ENCODE peak calls at places on chromosomes 11 and 22, in eight cellular contexts. One of them, this sample, is unnamed.
A peak's percentile ranks its signal among the peaks of the same experiment; 100 is the strongest.

GRCh38 chr11:116931206-116931953 is 94.0 kb upstream of the APOA1 start:
- DNase-seq in CD4-positive, alpha-beta T cell: peak; percentile 55
- DNase-seq in GM19239: no peak
- DNase-seq in smooth muscle cell of the brain vasculature: no peak
- DNase-seq in kidney glomerular epithelial cell: no peak
- DNase-seq in left lung: no peak
- DNase-seq in NCI-H146: no peak
- DNase-seq in left ventricle myocardium inferior: no peak
- DNase-seq in this sample: peak; percentile 38

GRCh38 chr11:271316-271715 is 6.9 kb upstream of the NLRP6 start:
- DNase-seq in CD4-positive, alpha-beta T cell: no peak
- DNase-seq in GM19239: no peak
- DNase-seq in smooth muscle cell of the brain vasculature: no peak
- DNase-seq in kidney glomerular epithelial cell: no peak
- DNase-seq in left lung: no peak
- DNase-seq in NCI-H146: no peak
- DNase-seq in left ventricle myocardium inferior: no peak
- DNase-seq in this sample: no peak

GRCh38 chr11:761526-762108 is 14.4 kb downstream of the TALDO1 start:
- DNase-seq in CD4-positive, alpha-beta T cell: no peak
- DNase-seq in GM19239: no peak
- DNase-seq in smooth muscle cell of the brain vasculature: no peak
- DNase-seq in kidney glomerular epithelial cell: no peak
- DNase-seq in left lung: no peak
- DNase-seq in NCI-H146: no peak
- DNase-seq in left ventricle myocardium inferior: no peak
- DNase-seq in this sample: no peak

GRCh38 chr11:68052137-68052873 is 13.5 kb downstream of the TCIRG1 start:
- DNase-seq in CD4-positive, alpha-beta T cell: no peak
- DNase-seq in GM19239: no peak
- DNase-seq in smooth muscle cell of the brain vasculature: no peak
- DNase-seq in kidney glomerular epithelial cell: no peak
- DNase-seq in left lung: no peak
- DNase-seq in NCI-H146: no peak
- DNase-seq in left ventricle myocardium inferior: no peak
- DNase-seq in this sample: no peak

GRCh38 chr11:24453129-24453723 is 43.6 kb upstream of the LUZP2 start:
- DNase-seq in CD4-positive, alpha-beta T cell: no peak
- DNase-seq in GM19239: no peak
- DNase-seq in smooth muscle cell of the brain vasculature: no peak
- DNase-seq in kidney glomerular epithelial cell: no peak
- DNase-seq in left lung: no peak
- DNase-seq in NCI-H146: no peak
- DNase-seq in left ventricle myocardium inferior: no peak
- DNase-seq in this sample: no peak

GRCh38 chr11:91755526-91755925 is 469.1 kb upstream of the FAT3 start:
- DNase-seq in CD4-positive, alpha-beta T cell: no peak
- DNase-seq in GM19239: no peak
- DNase-seq in smooth muscle cell of the brain vasculature: no peak
- DNase-seq in kidney glomerular epithelial cell: no peak
- DNase-seq in left lung: no peak
- DNase-seq in NCI-H146: no peak
- DNase-seq in left ventricle myocardium inferior: no peak
- DNase-seq in this sample: no peak

GRCh38 chr11:1854132-1854948 is 1.5 kb downstream of the LSP1 start:
- DNase-seq in CD4-positive, alpha-beta T cell: no peak
- DNase-seq in GM19239: peak; percentile 69
- DNase-seq in smooth muscle cell of the brain vasculature: no peak
- DNase-seq in kidney glomerular epithelial cell: no peak
- DNase-seq in left lung: peak; percentile 78
- DNase-seq in NCI-H146: no peak
- DNase-seq in left ventricle myocardium inferior: no peak
- DNase-seq in this sample: no peak

GRCh38 chr11:18721576-18722292 is 4.3 kb downstream of the IGSF22 start:
- DNase-seq in CD4-positive, alpha-beta T cell: peak; percentile 23
- DNase-seq in GM19239: peak; percentile 59
- DNase-seq in smooth muscle cell of the brain vasculature: no peak
- DNase-seq in kidney glomerular epithelial cell: no peak
- DNase-seq in left lung: no peak
- DNase-seq in NCI-H146: peak; percentile 54
- DNase-seq in left ventricle myocardium inferior: no peak
- DNase-seq in this sample: peak; percentile 26

GRCh38 chr11:130531061-130531460 is 82.6 kb downstream of the ADAMTS15 start:
- DNase-seq in CD4-positive, alpha-beta T cell: no peak
- DNase-seq in GM19239: no peak
- DNase-seq in smooth muscle cell of the brain vasculature: no peak
- DNase-seq in kidney glomerular epithelial cell: peak; percentile 95
- DNase-seq in left lung: no peak
- DNase-seq in NCI-H146: no peak
- DNase-seq in left ventricle myocardium inferior: no peak
- DNase-seq in this sample: no peak

GRCh38 chr11:12174145-12175143 is 64.1 kb downstream of the MICAL2 start:
- DNase-seq in CD4-positive, alpha-beta T cell: no peak
- DNase-seq in GM19239: no peak
- DNase-seq in smooth muscle cell of the brain vasculature: no peak
- DNase-seq in kidney glomerular epithelial cell: no peak
- DNase-seq in left lung: no peak
- DNase-seq in NCI-H146: no peak
- DNase-seq in left ventricle myocardium inferior: no peak
- DNase-seq in this sample: no peak

GRCh38 chr11:78230161-78230877 is 41.6 kb downstream of the USP35 start:
- DNase-seq in CD4-positive, alpha-beta T cell: no peak
- DNase-seq in GM19239: no peak
- DNase-seq in smooth muscle cell of the brain vasculature: no peak
- DNase-seq in kidney glomerular epithelial cell: no peak
- DNase-seq in left lung: no peak
- DNase-seq in NCI-H146: peak; percentile 45
- DNase-seq in left ventricle myocardium inferior: no peak
- DNase-seq in this sample: no peak

GRCh38 chr11:61701298-61701993 is 21.3 kb downstream of the DAGLA start:
- DNase-seq in CD4-positive, alpha-beta T cell: no peak
- DNase-seq in GM19239: no peak
- DNase-seq in smooth muscle cell of the brain vasculature: no peak
- DNase-seq in kidney glomerular epithelial cell: no peak
- DNase-seq in left lung: no peak
- DNase-seq in NCI-H146: peak; percentile 59
- DNase-seq in left ventricle myocardium inferior: no peak
- DNase-seq in this sample: no peak

GRCh38 chr11:100930185-100930778 is 199.3 kb downstream of the PGR start:
- DNase-seq in CD4-positive, alpha-beta T cell: no peak
- DNase-seq in GM19239: no peak
- DNase-seq in smooth muscle cell of the brain vasculature: peak; percentile 58
- DNase-seq in kidney glomerular epithelial cell: peak; percentile 70
- DNase-seq in left lung: no peak
- DNase-seq in NCI-H146: peak; percentile 43
- DNase-seq in left ventricle myocardium inferior: no peak
- DNase-seq in this sample: no peak

GRCh38 chr22:37639070-37639760 is at the start of gene SH3BP1:
- DNase-seq in CD4-positive, alpha-beta T cell: peak; percentile 41
- DNase-seq in GM19239: no peak
- DNase-seq in smooth muscle cell of the brain vasculature: no peak
- DNase-seq in kidney glomerular epithelial cell: no peak
- DNase-seq in left lung: peak; percentile 92
- DNase-seq in NCI-H146: peak; percentile 58
- DNase-seq in left ventricle myocardium inferior: peak; percentile 68
- DNase-seq in this sample: peak; percentile 18

GRCh38 chr22:17903564-17904295 is 120.6 kb downstream of the MICAL3 start:
- DNase-seq in CD4-positive, alpha-beta T cell: no peak
- DNase-seq in GM19239: no peak
- DNase-seq in smooth muscle cell of the brain vasculature: no peak
- DNase-seq in kidney glomerular epithelial cell: no peak
- DNase-seq in left lung: peak; percentile 51
- DNase-seq in NCI-H146: peak; percentile 50
- DNase-seq in left ventricle myocardium inferior: peak; percentile 40
- DNase-seq in this sample: no peak

GRCh38 chr11:129894281-129895125 is 875 bp downstream of the NFRKB start:
- DNase-seq in CD4-positive, alpha-beta T cell: no peak
- DNase-seq in GM19239: peak; percentile 25
- DNase-seq in smooth muscle cell of the brain vasculature: no peak
- DNase-seq in kidney glomerular epithelial cell: peak; percentile 25
- DNase-seq in left lung: no peak
- DNase-seq in NCI-H146: no peak
- DNase-seq in left ventricle myocardium inferior: no peak
- DNase-seq in this sample: no peak

GRCh38 chr22:46323126-46323525 is 12.4 kb upstream of the TRMU start:
- DNase-seq in CD4-positive, alpha-beta T cell: no peak
- DNase-seq in GM19239: no peak
- DNase-seq in smooth muscle cell of the brain vasculature: no peak
- DNase-seq in kidney glomerular epithelial cell: no peak
- DNase-seq in left lung: no peak
- DNase-seq in NCI-H146: no peak
- DNase-seq in left ventricle myocardium inferior: no peak
- DNase-seq in this sample: no peak

GRCh38 chr11:285894-286220 is 3.1 kb upstream of the PGGHG start:
- DNase-seq in CD4-positive, alpha-beta T cell: no peak
- DNase-seq in GM19239: peak; percentile 10
- DNase-seq in smooth muscle cell of the brain vasculature: no peak
- DNase-seq in kidney glomerular epithelial cell: no peak
- DNase-seq in left lung: peak; percentile 34
- DNase-seq in NCI-H146: no peak
- DNase-seq in left ventricle myocardium inferior: no peak
- DNase-seq in this sample: no peak

GRCh38 chr22:42288791-42289190 is 18.3 kb upstream of the TCF20 start:
- DNase-seq in CD4-positive, alpha-beta T cell: no peak
- DNase-seq in GM19239: no peak
- DNase-seq in smooth muscle cell of the brain vasculature: no peak
- DNase-seq in kidney glomerular epithelial cell: no peak
- DNase-seq in left lung: no peak
- DNase-seq in NCI-H146: no peak
- DNase-seq in left ventricle myocardium inferior: no peak
- DNase-seq in this sample: no peak

GRCh38 chr22:31912402-31912733 is 32.0 kb upstream of the YWHAH start:
- DNase-seq in CD4-positive, alpha-beta T cell: no peak
- DNase-seq in GM19239: no peak
- DNase-seq in smooth muscle cell of the brain vasculature: no peak
- DNase-seq in kidney glomerular epithelial cell: no peak
- DNase-seq in left lung: no peak
- DNase-seq in NCI-H146: no peak
- DNase-seq in left ventricle myocardium inferior: no peak
- DNase-seq in this sample: no peak

GRCh38 chr11:20274031-20274430 is 89.5 kb upstream of the HTATIP2 start:
- DNase-seq in CD4-positive, alpha-beta T cell: no peak
- DNase-seq in GM19239: no peak
- DNase-seq in smooth muscle cell of the brain vasculature: no peak
- DNase-seq in kidney glomerular epithelial cell: no peak
- DNase-seq in left lung: no peak
- DNase-seq in NCI-H146: peak; percentile 62
- DNase-seq in left ventricle myocardium inferior: no peak
- DNase-seq in this sample: no peak

GRCh38 chr11:8767466-8768142 is 85.0 kb downstream of the RPL27A start:
- DNase-seq in CD4-positive, alpha-beta T cell: no peak
- DNase-seq in GM19239: no peak
- DNase-seq in smooth muscle cell of the brain vasculature: no peak
- DNase-seq in kidney glomerular epithelial cell: no peak
- DNase-seq in left lung: no peak
- DNase-seq in NCI-H146: no peak
- DNase-seq in left ventricle myocardium inferior: no peak
- DNase-seq in this sample: no peak

GRCh38 chr11:130208241-130209127 is 48.9 kb downstream of the ST14 start:
- DNase-seq in CD4-positive, alpha-beta T cell: no peak
- DNase-seq in GM19239: no peak
- DNase-seq in smooth muscle cell of the brain vasculature: no peak
- DNase-seq in kidney glomerular epithelial cell: no peak
- DNase-seq in left lung: no peak
- DNase-seq in NCI-H146: no peak
- DNase-seq in left ventricle myocardium inferior: no peak
- DNase-seq in this sample: no peak

This sample was measured in T follicular helper cell.